ENCODE peak calls at places on chromosomes 16 and 17, in eight cellular contexts. Y is activated CD4-positive, alpha-beta T cell treated with anti-CD3 and anti-CD28 coated beads, Interleukin-2, amount 10 ng/mL, durations not matched to agents 7 days and 5 days; Q is WTC11; K is NCI-H2081 treated with DMSO at 0.1 percent for 48 hours; L is NB4; W is Kasumi-1; N is GM04504; J is AG20443. H is an unnamed sample.

GRCh38 chr16:52561910-52562741 is 15.2 kb upstream of the TOX3 start:
- DNase-seq in Y (no peak), Q (no peak), K (peak), L (no peak), W (no peak), N (no peak), J (no peak), H (no peak)

GRCh38 chr16:50367777-50368409 is 895 bp downstream of the BRD7 start:
- DNase-seq in Y (no peak), Q (no peak), K (no peak), L (peak), W (no peak), N (no peak), J (no peak), H (no peak)

GRCh38 chr17:13476722-13477121 is 125.0 kb downstream of the HS3ST3A1 start:
- DNase-seq in Y (no peak), Q (no peak), K (no peak), L (no peak), W (no peak), N (no peak), J (peak), H (peak)

GRCh38 chr17:38921756-38922411 is 3.5 kb upstream of the LASP1NB start:
- DNase-seq in Y (no peak), Q (no peak), K (no peak), L (no peak), W (peak), N (no peak), J (no peak), H (peak)

GRCh38 chr16:68992521-68992920 is 112.9 kb upstream of the HAS3 start:
- DNase-seq in Y (no peak), Q (no peak), K (no peak), L (no peak), W (no peak), N (peak), J (peak), H (no peak)

GRCh38 chr16:20851601-20852000 is 45.3 kb downstream of the REXO5 start:
- DNase-seq in Y (no peak), Q (no peak), K (no peak), L (peak), W (no peak), N (peak), J (peak), H (no peak)

GRCh38 chr17:68910789-68911431 is 44.3 kb downstream of the ABCA8 start:
- DNase-seq in Y (no peak), Q (no peak), K (no peak), L (no peak), W (no peak), N (no peak), J (no peak), H (no peak)

GRCh38 chr17:50015146-50015545 is 20.1 kb upstream of the DLX3 start:
- DNase-seq in Y (no peak), Q (no peak), K (no peak), L (no peak), W (peak), N (no peak), J (no peak), H (peak)

GRCh38 chr17:41781404-41782110 is 5.0 kb downstream of the JUP start:
- DNase-seq in Y (no peak), Q (no peak), K (no peak), L (peak), W (no peak), N (no peak), J (no peak), H (no peak)

GRCh38 chr17:909642-910323 is 69.8 kb downstream of the NXN start:
- DNase-seq in Y (no peak), Q (no peak), K (no peak), L (peak), W (no peak), N (peak), J (peak), H (peak)

GRCh38 chr16:73095885-73096341 is 48.0 kb upstream of the ZFHX3 start:
- DNase-seq in Y (no peak), Q (peak), K (no peak), L (no peak), W (no peak), N (no peak), J (peak), H (no peak)

GRCh38 chr16:17328971-17329370 is 141.8 kb downstream of the XYLT1 start:
- DNase-seq in Y (no peak), Q (no peak), K (no peak), L (no peak), W (no peak), N (no peak), J (no peak), H (no peak)

GRCh38 chr16:81201267-81201666 is 37.2 kb upstream of the BCO1 start:
- DNase-seq in Y (no peak), Q (no peak), K (no peak), L (no peak), W (no peak), N (no peak), J (no peak), H (no peak)

GRCh38 chr17:70820276-70820675 is 650.9 kb downstream of the KCNJ2 start:
- DNase-seq in Y (no peak), Q (no peak), K (no peak), L (no peak), W (no peak), N (peak), J (no peak), H (no peak)

GRCh38 chr16:73060216-73060615 is 12.3 kb upstream of the ZFHX3 start:
- DNase-seq in Y (no peak), Q (no peak), K (no peak), L (no peak), W (no peak), N (no peak), J (no peak), H (no peak)

GRCh38 chr16:27556471-27556870 is 6.5 kb downstream of the KATNIP start:
- DNase-seq in Y (no peak), Q (no peak), K (no peak), L (no peak), W (no peak), N (no peak), J (no peak), H (no peak)

GRCh38 chr16:90032664-90033346 is 13.5 kb upstream of the DBNDD1 start:
- DNase-seq in Y (no peak), Q (no peak), K (no peak), L (peak), W (no peak), N (no peak), J (no peak), H (no peak)

GRCh38 chr17:68384941-68385340 is 72.4 kb downstream of the WIPI1 start:
- DNase-seq in Y (no peak), Q (no peak), K (no peak), L (no peak), W (no peak), N (no peak), J (no peak), H (no peak)

GRCh38 chr17:56653877-56654276 is 60.4 kb downstream of the NOG start:
- DNase-seq in Y (peak), Q (peak), K (no peak), L (peak), W (peak), N (peak), J (peak), H (peak)

GRCh38 chr17:50203086-50203485 is 1.7 kb upstream of the COL1A1 start:
- DNase-seq in Y (no peak), Q (no peak), K (no peak), L (no peak), W (no peak), N (peak), J (peak), H (no peak)

GRCh38 chr16:86396918-86397317 is 113.4 kb upstream of the FOXF1 start:
- DNase-seq in Y (no peak), Q (no peak), K (no peak), L (peak), W (no peak), N (peak), J (peak), H (no peak)

GRCh38 chr17:9434502-9435113 is 141.0 kb downstream of the STX8 start:
- DNase-seq in Y (no peak), Q (no peak), K (no peak), L (no peak), W (no peak), N (no peak), J (no peak), H (no peak)

GRCh38 chr17:76262732-76263344 is 2.3 kb upstream of the UBALD2 start:
- DNase-seq in Y (peak), Q (no peak), K (no peak), L (peak), W (peak), N (no peak), J (no peak), H (peak)

GRCh38 chr16:71796501-71796900 is 12.1 kb downstream of the AP1G1 start:
- DNase-seq in Y (no peak), Q (no peak), K (no peak), L (no peak), W (no peak), N (no peak), J (peak), H (no peak)

GRCh38 chr16:89325861-89326471 is 108.5 kb downstream of the ZNF778 start:
- DNase-seq in Y (no peak), Q (peak), K (no peak), L (peak), W (peak), N (peak), J (peak), H (peak)

GRCh38 chr16:8943001-8943763 is 20.5 kb downstream of the USP7 start:
- DNase-seq in Y (no peak), Q (no peak), K (no peak), L (no peak), W (no peak), N (no peak), J (no peak), H (no peak)

GRCh38 chr16:31375231-31375630 is 17.9 kb upstream of the ITGAD start:
- DNase-seq in Y (no peak), Q (no peak), K (no peak), L (no peak), W (no peak), N (no peak), J (no peak), H (no peak)

GRCh38 chr17:67393809-67394418 is 16.8 kb downstream of the PITPNC1 start:
- DNase-seq in Y (no peak), Q (no peak), K (no peak), L (no peak), W (no peak), N (no peak), J (no peak), H (no peak)

GRCh38 chr17:4678448-4679026 is 25.4 kb downstream of the PELP1 start:
- DNase-seq in Y (no peak), Q (no peak), K (no peak), L (peak), W (no peak), N (peak), J (peak), H (peak)

GRCh38 chr17:82590881-82591539 is 57.2 kb downstream of the WDR45B start:
- DNase-seq in Y (no peak), Q (no peak), K (no peak), L (no peak), W (no peak), N (no peak), J (no peak), H (no peak)

GRCh38 chr17:75153854-75154194 is 488 bp downstream of the JPT1 start:
- DNase-seq in Y (peak), Q (no peak), K (no peak), L (no peak), W (peak), N (no peak), J (peak), H (no peak)

GRCh38 chr16:50591800-50592771 is 43.9 kb downstream of the NKD1 start:
- DNase-seq in Y (no peak), Q (no peak), K (no peak), L (no peak), W (peak), N (no peak), J (peak), H (peak)

GRCh38 chr16:28304214-28304613 is 11.9 kb downstream of the SBK1 start:
- DNase-seq in Y (peak), Q (peak), K (no peak), L (peak), W (peak), N (no peak), J (peak), H (peak)

GRCh38 chr16:70610273-70611223 is 35.8 kb upstream of the IL34 start:
- DNase-seq in Y (no peak), Q (no peak), K (no peak), L (no peak), W (no peak), N (no peak), J (no peak), H (no peak)

GRCh38 chr17:39739020-39739884 is 1.5 kb downstream of the GRB7 start:
- DNase-seq in Y (no peak), Q (peak), K (peak), L (no peak), W (no peak), N (no peak), J (peak), H (no peak)

GRCh38 chr16:77987772-77988171 is 34.6 kb upstream of the CLEC3A start:
- DNase-seq in Y (no peak), Q (no peak), K (no peak), L (no peak), W (no peak), N (no peak), J (no peak), H (no peak)

GRCh38 chr17:66549731-66550207 is 247.4 kb downstream of the PRKCA start:
- DNase-seq in Y (no peak), Q (no peak), K (no peak), L (no peak), W (no peak), N (no peak), J (peak), H (no peak)

GRCh38 chr17:42315402-42316156 is 27.3 kb downstream of the STAT5A start:
- DNase-seq in Y (peak), Q (no peak), K (no peak), L (no peak), W (no peak), N (no peak), J (no peak), H (peak)